ENCODE peak calls at places on chromosomes 5 and 9, in nine cellular contexts. J, K, M, O, R, F, V, Y and S are unnamed samples.

GRCh38 chr5:170076211-170076610 is 29.5 kb upstream of the FOXI1 start:
- DNase-seq in J (peak), K (no peak), M (no peak), O (no peak), R (no peak), F (no peak), V (no peak), Y (peak), S (no peak)

GRCh38 chr5:111699976-111700375 is 57.0 kb downstream of the NREP start:
- DNase-seq in J (peak), K (no peak), M (no peak), O (no peak), R (no peak), F (no peak), V (no peak), Y (peak), S (no peak)

GRCh38 chr9:84325347-84325982 is 15.1 kb downstream of the SLC28A3 start:
- DNase-seq in J (no peak), K (no peak), M (no peak), O (no peak), R (no peak), F (no peak), V (no peak), Y (peak), S (no peak)

GRCh38 chr5:145941677-145942130 is 5.3 kb downstream of the SH3RF2 start:
- DNase-seq in J (peak), K (no peak), M (no peak), O (no peak), R (peak), F (no peak), V (no peak), Y (peak), S (no peak)

GRCh38 chr5:69167488-69167845 is 517 bp downstream of the CCNB1 start:
- DNase-seq in J (no peak), K (peak), M (no peak), O (no peak), R (peak), F (no peak), V (no peak), Y (peak), S (no peak)

GRCh38 chr9:127092041-127092608 is 30.3 kb downstream of the ANGPTL2 start:
- DNase-seq in J (no peak), K (no peak), M (no peak), O (no peak), R (no peak), F (no peak), V (no peak), Y (peak), S (no peak)

GRCh38 chr5:6587171-6587570 is 45.7 kb downstream of the NSUN2 start:
- DNase-seq in J (no peak), K (no peak), M (no peak), O (no peak), R (no peak), F (no peak), V (no peak), Y (no peak), S (no peak)

GRCh38 chr5:107576736-107577440 is 93.8 kb downstream of the EFNA5 start:
- DNase-seq in J (no peak), K (no peak), M (no peak), O (no peak), R (no peak), F (no peak), V (no peak), Y (no peak), S (no peak)

GRCh38 chr5:177133119-177133844 is at the start of gene NSD1:
- DNase-seq in J (peak), K (peak), M (peak), O (peak), R (peak), F (peak), V (peak), Y (peak), S (peak)

GRCh38 chr5:175847503-175847902 is 23.9 kb upstream of the CPLX2 start:
- DNase-seq in J (no peak), K (no peak), M (no peak), O (peak), R (no peak), F (no peak), V (no peak), Y (peak), S (no peak)

GRCh38 chr9:5500441-5501235 is 9.7 kb upstream of the PDCD1LG2 start:
- DNase-seq in J (peak), K (no peak), M (no peak), O (no peak), R (peak), F (no peak), V (no peak), Y (peak), S (no peak)